ENCODE peak calls at places on chromosomes 12 and 14, in four cellular contexts. Y is iPS DF 19.7, H is fibroblast of villous mesenchyme, Z is fibroblast of pulmonary artery. J is an unnamed sample.

GRCh38 chr14:54366726-54367707 is 29.8 kb upstream of the CDKN3 start:
- DNase-seq in Z (peak), Y (no peak), H (peak), J (no peak)

GRCh38 chr12:101087903-101088302 is 122.1 kb downstream of the SLC5A8 start:
- DNase-seq in H (no peak), Y (no peak), Z (no peak), J (no peak)

GRCh38 chr12:129049917-129050316 is 196.6 kb downstream of the GLT1D1 start:
- DNase-seq in Z (no peak), Y (no peak), H (no peak), J (no peak)

GRCh38 chr14:89336338-89336737 is 80.7 kb downstream of the FOXN3 start:
- DNase-seq in Z (no peak), Y (no peak), H (no peak), J (no peak)

GRCh38 chr12:29971431-29971830 is 187.7 kb upstream of the TMTC1 start:
- DNase-seq in H (no peak), Y (no peak), Z (no peak), J (no peak)

GRCh38 chr14:71319646-71320045 is 412.4 kb downstream of the PCNX1 start:
- DNase-seq in H (no peak), Z (peak), Y (no peak), J (no peak)

GRCh38 chr12:125149160-125150108 is 84.2 kb downstream of the AACS start:
- DNase-seq in Y (no peak), Z (no peak), H (no peak), J (no peak)

GRCh38 chr12:65074932-65075331 is 46.2 kb downstream of the WIF1 start:
- DNase-seq in H (no peak), Y (peak), Z (no peak), J (no peak)

GRCh38 chr12:54201001-54201794 is 12.4 kb upstream of the SMUG1 start:
- DNase-seq in Y (no peak), Z (peak), H (peak), J (peak)

GRCh38 chr14:62694075-62694474 is 351.2 kb downstream of the KCNH5 start:
- DNase-seq in H (peak), Z (peak), Y (no peak), J (no peak)

J was measured in stimulated activated effector memory CD8-positive, alpha-beta T cell treated with anti-CD3 and anti-CD28 coated beads, Interleukin-12 subunit alpha, Interleukin-12 subunit beta, amount 100 ng/mL, for 72 hours.